ENCODE peak calls at places on chromosomes 13 and 19, in six cellular contexts. U, V, N, E, W and J are unnamed samples.

GRCh38 chr13:101242720-101243119 is 173.6 kb downstream of the NALCN start:
- DNase-seq in U (peak), V (peak), N (no peak), E (no peak), W (no peak), J (no peak)

GRCh38 chr13:51191743-51192142 is 30.5 kb upstream of the FAM124A start:
- DNase-seq in U (no peak), V (no peak), N (no peak), E (no peak), W (no peak), J (no peak)

GRCh38 chr19:1261863-1262686 is 7.1 kb upstream of the CIRBP start:
- DNase-seq in U (peak), V (peak), N (no peak), E (peak), W (no peak), J (peak)

GRCh38 chr13:38826182-38826813 is 139.4 kb downstream of the FREM2 start:
- DNase-seq in U (no peak), V (no peak), N (no peak), E (no peak), W (no peak), J (no peak)

GRCh38 chr13:60335531-60335930 is 61.5 kb upstream of the TDRD3 start:
- DNase-seq in U (peak), V (peak), N (no peak), E (no peak), W (no peak), J (no peak)

GRCh38 chr13:32426981-32427851 is 714 bp downstream of the N4BP2L1 start:
- DNase-seq in U (peak), V (peak), N (peak), E (peak), W (peak), J (peak)

GRCh38 chr19:35500611-35501010 is 10.3 kb upstream of the KRTDAP start:
- DNase-seq in U (no peak), V (no peak), N (no peak), E (no peak), W (no peak), J (no peak)

GRCh38 chr19:56946164-56946563 is 105.6 kb upstream of the PEG3 start:
- DNase-seq in U (no peak), V (no peak), N (peak), E (peak), W (no peak), J (no peak)

GRCh38 chr13:66489172-66489571 is 741.0 kb downstream of the PCDH9 start:
- DNase-seq in U (no peak), V (no peak), N (no peak), E (no peak), W (no peak), J (no peak)

GRCh38 chr19:40400521-40400920 is 10.5 kb upstream of the HIPK4 start:
- DNase-seq in U (no peak), V (no peak), N (no peak), E (no peak), W (no peak), J (no peak)

GRCh38 chr13:110197471-110197870 is 109.5 kb downstream of the COL4A1 start:
- DNase-seq in U (no peak), V (no peak), N (no peak), E (no peak), W (no peak), J (no peak)

GRCh38 chr13:46389985-46390384 is 2.9 kb upstream of the RUBCNL start:
- DNase-seq in U (no peak), V (peak), N (peak), E (peak), W (peak), J (peak)

GRCh38 chr13:60020288-60020687 is 143.4 kb downstream of the DIAPH3 start:
- DNase-seq in U (no peak), V (no peak), N (no peak), E (no peak), W (no peak), J (no peak)

GRCh38 chr19:36047835-36048234 is 6.2 kb downstream of the THAP8 start:
- DNase-seq in U (no peak), V (no peak), N (no peak), E (no peak), W (no peak), J (no peak)

GRCh38 chr13:44396963-44397580 is 23.4 kb downstream of the SERP2 start:
- DNase-seq in U (peak), V (no peak), N (no peak), E (no peak), W (no peak), J (peak)

GRCh38 chr13:44452418-44452817 is 78.8 kb downstream of the SERP2 start:
- DNase-seq in U (no peak), V (no peak), N (no peak), E (no peak), W (no peak), J (no peak)

GRCh38 chr19:32464279-32464678 is 58.7 kb downstream of the DPY19L3 start:
- DNase-seq in U (peak), V (peak), N (no peak), E (no peak), W (no peak), J (no peak)

GRCh38 chr13:41613471-41613870 is 156.1 kb downstream of the RGCC start:
- DNase-seq in U (no peak), V (no peak), N (no peak), E (no peak), W (no peak), J (no peak)

GRCh38 chr13:63190219-63190618 is 1774.6 kb upstream of the PCDH20 start:
- DNase-seq in U (no peak), V (no peak), N (no peak), E (no peak), W (no peak), J (peak)

GRCh38 chr13:101449971-101450748 is 2.3 kb upstream of the ITGBL1 start:
- DNase-seq in U (peak), V (peak), N (no peak), E (no peak), W (no peak), J (peak)

GRCh38 chr13:64709079-64709478 is 2521.1 kb downstream of the PCDH9 start:
- DNase-seq in U (no peak), V (no peak), N (no peak), E (no peak), W (no peak), J (no peak)

GRCh38 chr19:33777351-33777750 is 19.3 kb upstream of the KCTD15 start:
- DNase-seq in U (no peak), V (no peak), N (no peak), E (no peak), W (no peak), J (no peak)

GRCh38 chr13:29861694-29862110 is 11.3 kb upstream of the UBL3 start:
- DNase-seq in U (peak), V (no peak), N (no peak), E (no peak), W (no peak), J (peak)

GRCh38 chr13:33723772-33724435 is 94.0 kb upstream of the RFC3 start:
- DNase-seq in U (peak), V (peak), N (peak), E (peak), W (peak), J (peak)

GRCh38 chr19:12578641-12579040 is 27.4 kb upstream of the ZNF564 start:
- DNase-seq in U (no peak), V (no peak), N (no peak), E (no peak), W (no peak), J (no peak)